ENCODE peak calls at places on chromosomes 7 and 10, in ten cellular contexts. One of them, this sample, is unnamed.

GRCh38 chr7:604038-604883 is 84.6 kb upstream of the PDGFA start:
- DNase-seq in BE2C: no peak
- DNase-seq in mucosa of descending colon: peak
- DNase-seq in cardiac muscle cell: peak
- DNase-seq in endothelial cell: no peak
- DNase-seq in colonic mucosa: peak
- DNase-seq in neural crest cell: no peak
- DNase-seq in right atrium auricular region: peak
- DNase-seq in lower leg skin: peak
- DNase-seq in foreskin fibroblast: peak
- DNase-seq in this sample: no peak

GRCh38 chr7:24419070-24419469 is 135.1 kb downstream of the NPY start:
- DNase-seq in cardiac muscle cell: peak
- DNase-seq in BE2C: peak
- DNase-seq in endothelial cell: no peak
- DNase-seq in colonic mucosa: no peak
- DNase-seq in lower leg skin: no peak
- DNase-seq in neural crest cell: no peak
- DNase-seq in foreskin fibroblast: no peak
- DNase-seq in mucosa of descending colon: no peak
- DNase-seq in right atrium auricular region: no peak
- DNase-seq in this sample: no peak

GRCh38 chr10:86165666-86166065 is 200.9 kb downstream of the GRID1 start:
- DNase-seq in BE2C: no peak
- DNase-seq in lower leg skin: no peak
- DNase-seq in neural crest cell: no peak
- DNase-seq in right atrium auricular region: no peak
- DNase-seq in mucosa of descending colon: no peak
- DNase-seq in endothelial cell: no peak
- DNase-seq in colonic mucosa: no peak
- DNase-seq in foreskin fibroblast: no peak
- DNase-seq in cardiac muscle cell: no peak
- DNase-seq in this sample: no peak

GRCh38 chr10:43287056-43288007 is 20.5 kb upstream of the RASGEF1A start:
- DNase-seq in cardiac muscle cell: peak
- DNase-seq in endothelial cell: no peak
- DNase-seq in neural crest cell: no peak
- DNase-seq in lower leg skin: peak
- DNase-seq in colonic mucosa: peak
- DNase-seq in mucosa of descending colon: peak
- DNase-seq in foreskin fibroblast: no peak
- DNase-seq in BE2C: no peak
- DNase-seq in right atrium auricular region: no peak
- DNase-seq in this sample: no peak

GRCh38 chr7:2120251-2120660 is 112.5 kb downstream of the MAD1L1 start:
- DNase-seq in colonic mucosa: no peak
- DNase-seq in cardiac muscle cell: peak
- DNase-seq in right atrium auricular region: no peak
- DNase-seq in BE2C: no peak
- DNase-seq in endothelial cell: no peak
- DNase-seq in mucosa of descending colon: peak
- DNase-seq in foreskin fibroblast: no peak
- DNase-seq in neural crest cell: no peak
- DNase-seq in lower leg skin: no peak
- DNase-seq in this sample: no peak

GRCh38 chr10:113221756-113222168 is 271.7 kb downstream of the TCF7L2 start:
- DNase-seq in BE2C: peak
- DNase-seq in endothelial cell: no peak
- DNase-seq in mucosa of descending colon: no peak
- DNase-seq in colonic mucosa: no peak
- DNase-seq in lower leg skin: no peak
- DNase-seq in foreskin fibroblast: no peak
- DNase-seq in cardiac muscle cell: no peak
- DNase-seq in right atrium auricular region: no peak
- DNase-seq in neural crest cell: no peak
- DNase-seq in this sample: no peak

GRCh38 chr7:862157-862556 is 14.2 kb upstream of the GET4 start:
- DNase-seq in endothelial cell: no peak
- DNase-seq in cardiac muscle cell: no peak
- DNase-seq in lower leg skin: no peak
- DNase-seq in colonic mucosa: no peak
- DNase-seq in right atrium auricular region: no peak
- DNase-seq in BE2C: no peak
- DNase-seq in neural crest cell: no peak
- DNase-seq in mucosa of descending colon: no peak
- DNase-seq in foreskin fibroblast: no peak
- DNase-seq in this sample: no peak

GRCh38 chr7:107103369-107103768 is 58.9 kb downstream of the PRKAR2B start:
- DNase-seq in foreskin fibroblast: no peak
- DNase-seq in colonic mucosa: no peak
- DNase-seq in endothelial cell: no peak
- DNase-seq in mucosa of descending colon: no peak
- DNase-seq in right atrium auricular region: no peak
- DNase-seq in neural crest cell: peak
- DNase-seq in lower leg skin: no peak
- DNase-seq in cardiac muscle cell: peak
- DNase-seq in BE2C: peak
- DNase-seq in this sample: no peak

GRCh38 chr7:152145853-152146466 is 120.5 kb downstream of the GALNT11 start:
- DNase-seq in colonic mucosa: peak
- DNase-seq in cardiac muscle cell: peak
- DNase-seq in right atrium auricular region: no peak
- DNase-seq in BE2C: peak
- DNase-seq in endothelial cell: peak
- DNase-seq in mucosa of descending colon: peak
- DNase-seq in foreskin fibroblast: peak
- DNase-seq in lower leg skin: no peak
- DNase-seq in neural crest cell: no peak
- DNase-seq in this sample: peak

DNA sequence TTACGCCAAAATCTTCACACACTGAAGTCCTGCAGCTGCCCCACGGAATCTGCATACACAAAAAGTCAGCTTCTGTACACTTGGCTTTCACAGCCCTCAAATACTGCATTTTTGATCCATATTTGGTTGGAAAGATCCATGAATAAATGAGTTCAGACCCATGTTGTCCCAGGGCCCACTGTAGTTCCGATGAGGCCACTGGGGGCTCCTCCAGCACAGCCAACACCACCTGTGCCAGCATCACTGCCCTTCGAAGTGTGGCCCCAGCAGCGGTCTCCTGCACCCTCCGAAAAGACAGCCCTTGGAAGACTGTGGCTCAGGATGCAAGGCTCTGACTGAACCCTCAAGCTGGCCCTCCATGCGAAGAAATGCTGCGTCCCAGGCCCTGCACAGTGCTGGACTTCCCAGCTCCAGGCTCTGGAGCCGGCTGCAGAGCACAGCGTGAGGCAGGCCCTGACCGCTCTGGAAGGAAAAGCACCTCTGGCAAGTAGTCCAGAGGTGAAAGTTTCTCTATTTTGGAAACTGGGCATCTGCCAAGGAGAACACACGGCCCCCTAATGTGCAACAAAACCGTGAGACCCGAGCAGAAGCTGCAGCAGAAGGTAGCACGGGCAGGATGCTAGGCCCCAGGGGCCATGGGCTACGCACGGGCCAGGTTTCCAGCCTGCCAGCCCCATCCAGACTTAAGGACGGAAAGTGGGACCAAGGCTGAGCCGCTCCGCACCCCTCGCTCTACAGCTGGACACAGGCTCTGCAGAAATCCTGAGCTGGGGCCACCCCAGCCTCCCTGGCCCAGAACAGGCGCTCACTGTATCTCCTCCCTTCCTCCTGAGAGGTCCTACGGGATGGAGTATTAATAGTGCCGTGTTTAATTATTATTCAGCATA is 62.6 kb downstream of the PTPRN2 start:
- DNase-seq in cardiac muscle cell: no peak
- DNase-seq in mucosa of descending colon: no peak
- DNase-seq in right atrium auricular region: no peak
- DNase-seq in lower leg skin: no peak
- DNase-seq in colonic mucosa: no peak
- DNase-seq in foreskin fibroblast: no peak
- DNase-seq in neural crest cell: no peak
- DNase-seq in endothelial cell: no peak
- DNase-seq in BE2C: no peak
- DNase-seq in this sample: no peak
- TF ChIP-seq CTCF in cardiac muscle cell: no peak
- TF ChIP-seq CTCF in mucosa of descending colon: no peak
- TF ChIP-seq CTCF in right atrium auricular region: no peak
- TF ChIP-seq CTCF in lower leg skin: no peak
- TF ChIP-seq CTCF in colonic mucosa: no peak
- TF ChIP-seq CTCF in foreskin fibroblast: no peak
- TF ChIP-seq CTCF in neural crest cell: no peak
- TF ChIP-seq CTCF in endothelial cell: no peak
- TF ChIP-seq CTCF in BE2C: no peak
- TF ChIP-seq CTCF in this sample: no peak

DNA sequence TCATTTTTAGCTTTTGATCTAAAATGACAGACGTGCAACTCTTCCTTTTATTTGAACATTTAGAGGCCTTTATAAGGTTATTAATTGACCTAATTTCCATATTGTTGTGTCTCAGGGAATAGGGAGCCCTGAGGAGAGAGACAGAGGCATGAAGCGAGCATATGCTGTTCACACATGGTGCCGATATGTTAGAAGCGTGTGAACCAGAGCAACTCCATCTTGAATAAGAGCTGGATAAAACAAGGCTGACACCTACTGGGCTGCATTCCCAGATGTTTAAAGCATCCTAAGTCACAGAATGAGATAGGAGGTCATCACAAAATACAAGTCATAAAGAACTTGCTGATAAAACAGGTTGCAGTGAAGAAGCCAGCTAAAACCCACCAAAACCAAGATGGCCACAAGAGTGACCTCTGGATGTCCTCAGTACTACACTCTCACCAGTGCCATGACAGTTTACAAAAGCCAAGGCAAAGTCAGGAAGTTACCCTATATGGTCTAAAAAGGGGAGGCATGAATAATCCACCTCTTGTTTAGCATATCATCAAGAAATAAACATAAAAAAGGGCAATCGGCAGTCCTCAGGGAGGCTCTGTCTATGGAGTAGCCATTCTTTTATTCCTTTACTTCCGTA is 80.1 kb downstream of the SEC61G start:
- DNase-seq in BE2C: no peak
- DNase-seq in mucosa of descending colon: no peak
- DNase-seq in colonic mucosa: no peak
- DNase-seq in cardiac muscle cell: no peak
- DNase-seq in lower leg skin: no peak
- DNase-seq in neural crest cell: no peak
- DNase-seq in foreskin fibroblast: peak
- DNase-seq in endothelial cell: no peak
- DNase-seq in right atrium auricular region: no peak
- DNase-seq in this sample: no peak
- TF ChIP-seq CTCF in BE2C: peak
- TF ChIP-seq CTCF in mucosa of descending colon: no peak
- TF ChIP-seq CTCF in colonic mucosa: no peak
- TF ChIP-seq CTCF in cardiac muscle cell: no peak
- TF ChIP-seq CTCF in lower leg skin: no peak
- TF ChIP-seq CTCF in neural crest cell: no peak
- TF ChIP-seq CTCF in foreskin fibroblast: no peak
- TF ChIP-seq CTCF in endothelial cell: no peak
- TF ChIP-seq CTCF in right atrium auricular region: no peak
- TF ChIP-seq CTCF in this sample: no peak

DNA sequence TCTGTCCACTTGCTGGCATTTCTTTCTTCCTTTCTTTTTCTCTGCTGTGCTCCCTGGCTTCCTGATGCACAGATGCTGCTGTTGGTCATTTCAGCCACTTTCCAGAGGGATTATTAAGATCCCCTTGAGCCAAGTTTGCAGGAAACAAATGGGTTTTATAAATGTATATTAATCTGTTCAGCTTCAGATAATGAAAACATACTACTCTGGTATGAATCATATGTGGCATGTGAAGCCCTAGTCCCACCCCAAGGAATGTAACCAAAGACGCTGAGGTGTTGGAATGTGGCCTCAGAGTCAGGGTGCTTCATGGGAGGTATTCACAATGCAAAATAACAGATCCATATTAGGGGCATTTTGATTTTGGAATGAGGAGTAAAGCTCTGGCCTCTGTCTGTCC is 638.3 kb upstream of the FZD8 start:
- DNase-seq in lower leg skin: no peak
- DNase-seq in BE2C: no peak
- DNase-seq in foreskin fibroblast: no peak
- DNase-seq in neural crest cell: no peak
- DNase-seq in mucosa of descending colon: no peak
- DNase-seq in endothelial cell: no peak
- DNase-seq in right atrium auricular region: no peak
- DNase-seq in cardiac muscle cell: peak
- DNase-seq in colonic mucosa: no peak
- DNase-seq in this sample: no peak
- TF ChIP-seq CTCF in lower leg skin: no peak
- TF ChIP-seq CTCF in BE2C: no peak
- TF ChIP-seq CTCF in foreskin fibroblast: no peak
- TF ChIP-seq CTCF in neural crest cell: no peak
- TF ChIP-seq CTCF in mucosa of descending colon: no peak
- TF ChIP-seq CTCF in endothelial cell: no peak
- TF ChIP-seq CTCF in right atrium auricular region: no peak
- TF ChIP-seq CTCF in cardiac muscle cell: no peak
- TF ChIP-seq CTCF in colonic mucosa: no peak
- TF ChIP-seq CTCF in this sample: no peak

DNA sequence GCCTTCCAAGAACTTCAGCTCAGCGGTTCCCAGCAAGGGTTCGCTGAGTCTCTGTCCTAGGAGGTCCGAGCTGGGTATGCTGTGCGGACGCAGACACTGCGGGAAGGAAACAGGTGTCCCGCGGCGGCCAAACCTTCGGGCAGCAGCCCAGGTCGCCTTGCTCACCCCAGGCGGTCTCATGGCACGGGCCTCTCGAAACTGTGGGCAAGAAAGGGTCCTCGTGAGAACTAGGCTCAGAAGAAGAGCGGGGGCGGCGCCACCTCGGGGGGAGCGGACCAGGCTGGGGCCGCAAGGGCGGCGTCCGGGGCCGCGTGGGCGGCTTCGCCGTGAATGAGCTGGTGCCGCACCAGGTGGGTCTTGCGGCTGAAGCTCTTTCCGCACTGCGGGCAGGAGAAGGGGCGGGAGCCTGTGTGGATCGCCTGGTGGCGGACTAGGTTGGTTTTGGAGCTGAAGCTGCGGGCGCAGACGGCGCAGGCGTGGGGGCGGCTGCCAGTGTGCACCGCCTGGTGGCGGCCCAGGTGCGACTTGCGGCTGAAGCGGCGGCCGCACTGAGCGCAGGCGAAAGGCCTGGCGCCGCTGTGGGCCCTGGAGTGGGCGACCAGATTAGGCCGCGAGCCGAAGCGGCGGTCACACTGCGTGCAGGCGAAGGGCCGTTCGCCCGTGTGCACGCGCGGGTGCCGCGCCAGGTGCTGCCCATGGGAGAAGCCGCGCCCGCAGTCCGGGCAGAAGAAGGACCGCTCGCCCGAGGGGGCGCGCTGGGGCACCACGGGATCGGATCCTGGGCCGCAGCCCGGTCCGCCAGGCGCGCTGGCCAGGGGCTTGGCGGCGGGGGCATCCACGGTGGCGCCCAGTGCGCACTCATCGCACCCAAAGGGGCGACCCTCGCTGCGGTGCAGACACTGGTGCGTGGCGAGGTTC is 8.6 kb downstream of the ZNF467 start:
- DNase-seq in right atrium auricular region: no peak
- DNase-seq in BE2C: no peak
- DNase-seq in endothelial cell: peak
- DNase-seq in cardiac muscle cell: no peak
- DNase-seq in mucosa of descending colon: peak
- DNase-seq in lower leg skin: peak
- DNase-seq in neural crest cell: no peak
- DNase-seq in foreskin fibroblast: no peak
- DNase-seq in colonic mucosa: no peak
- DNase-seq in this sample: peak
- TF ChIP-seq CTCF in right atrium auricular region: peak
- TF ChIP-seq CTCF in BE2C: no peak
- TF ChIP-seq CTCF in endothelial cell: no peak
- TF ChIP-seq CTCF in cardiac muscle cell: no peak
- TF ChIP-seq CTCF in mucosa of descending colon: no peak
- TF ChIP-seq CTCF in lower leg skin: no peak
- TF ChIP-seq CTCF in neural crest cell: peak
- TF ChIP-seq CTCF in foreskin fibroblast: no peak
- TF ChIP-seq CTCF in colonic mucosa: no peak
- TF ChIP-seq CTCF in this sample: peak

GRCh38 chr10:68981074-68981473 is 7.5 kb upstream of the KIFBP start:
- DNase-seq in endothelial cell: no peak
- DNase-seq in cardiac muscle cell: peak
- DNase-seq in BE2C: no peak
- DNase-seq in foreskin fibroblast: no peak
- DNase-seq in lower leg skin: no peak
- DNase-seq in right atrium auricular region: no peak
- DNase-seq in mucosa of descending colon: no peak
- DNase-seq in neural crest cell: no peak
- DNase-seq in colonic mucosa: no peak
- DNase-seq in this sample: no peak
- TF ChIP-seq CTCF in endothelial cell: no peak
- TF ChIP-seq CTCF in cardiac muscle cell: peak
- TF ChIP-seq CTCF in BE2C: peak
- TF ChIP-seq CTCF in foreskin fibroblast: peak
- TF ChIP-seq CTCF in lower leg skin: no peak
- TF ChIP-seq CTCF in right atrium auricular region: peak
- TF ChIP-seq CTCF in mucosa of descending colon: no peak
- TF ChIP-seq CTCF in neural crest cell: peak
- TF ChIP-seq CTCF in colonic mucosa: no peak
- TF ChIP-seq CTCF in this sample: peak

This sample was measured in nephron progenitor cell.